ENCODE peak calls at places on chromosome 18, in seven cellular contexts. One of them, this sample, is unnamed.

GRCh38 chr18:24095976-24096375 is 42.9 kb upstream of the CABYR start:
- DNase-seq in NCI-H1105 treated with DMSO at 0.1 percent for 48 hours: no peak
- DNase-seq in hippocampal formation: no peak
- DNase-seq in epithelial cell of esophagus: no peak
- DNase-seq in Daoy: no peak
- DNase-seq in MV-4-11: no peak
- DNase-seq in LoVo: no peak
- DNase-seq in this sample: no peak

GRCh38 chr18:36284268-36284667 is 13.2 kb upstream of the FHOD3 start:
- DNase-seq in LoVo: no peak
- DNase-seq in epithelial cell of esophagus: no peak
- DNase-seq in MV-4-11: no peak
- DNase-seq in NCI-H1105 treated with DMSO at 0.1 percent for 48 hours: no peak
- DNase-seq in hippocampal formation: peak
- DNase-seq in Daoy: no peak
- DNase-seq in this sample: no peak

GRCh38 chr18:12474876-12475275 is 67.1 kb downstream of the PRELID3A start:
- DNase-seq in MV-4-11: peak
- DNase-seq in epithelial cell of esophagus: peak
- DNase-seq in LoVo: no peak
- DNase-seq in hippocampal formation: no peak
- DNase-seq in Daoy: no peak
- DNase-seq in NCI-H1105 treated with DMSO at 0.1 percent for 48 hours: no peak
- DNase-seq in this sample: no peak

GRCh38 chr18:57352761-57353136 is 392 bp downstream of the ST8SIA3 start:
- DNase-seq in NCI-H1105 treated with DMSO at 0.1 percent for 48 hours: no peak
- DNase-seq in LoVo: no peak
- DNase-seq in epithelial cell of esophagus: no peak
- DNase-seq in MV-4-11: no peak
- DNase-seq in hippocampal formation: no peak
- DNase-seq in Daoy: no peak
- DNase-seq in this sample: no peak

GRCh38 chr18:32470136-32470712 is 458 bp downstream of the GAREM1 start:
- DNase-seq in NCI-H1105 treated with DMSO at 0.1 percent for 48 hours: peak
- DNase-seq in LoVo: peak
- DNase-seq in Daoy: peak
- DNase-seq in hippocampal formation: peak
- DNase-seq in MV-4-11: no peak
- DNase-seq in epithelial cell of esophagus: peak
- DNase-seq in this sample: no peak

GRCh38 chr18:79642626-79643025 is 37.0 kb upstream of the CTDP1 start:
- DNase-seq in hippocampal formation: no peak
- DNase-seq in MV-4-11: peak
- DNase-seq in Daoy: no peak
- DNase-seq in epithelial cell of esophagus: peak
- DNase-seq in LoVo: no peak
- DNase-seq in NCI-H1105 treated with DMSO at 0.1 percent for 48 hours: no peak
- DNase-seq in this sample: no peak

GRCh38 chr18:55420977-55421611 is 166.9 kb downstream of the TCF4 start:
- DNase-seq in NCI-H1105 treated with DMSO at 0.1 percent for 48 hours: no peak
- DNase-seq in hippocampal formation: no peak
- DNase-seq in epithelial cell of esophagus: no peak
- DNase-seq in MV-4-11: no peak
- DNase-seq in Daoy: no peak
- DNase-seq in LoVo: no peak
- DNase-seq in this sample: no peak

GRCh38 chr18:7608798-7609197 is 41.7 kb downstream of the PTPRM start:
- DNase-seq in Daoy: no peak
- DNase-seq in NCI-H1105 treated with DMSO at 0.1 percent for 48 hours: no peak
- DNase-seq in MV-4-11: no peak
- DNase-seq in hippocampal formation: no peak
- DNase-seq in epithelial cell of esophagus: no peak
- DNase-seq in LoVo: no peak
- DNase-seq in this sample: no peak

GRCh38 chr18:72208920-72209676 is 335.0 kb downstream of the CBLN2 start:
- DNase-seq in epithelial cell of esophagus: no peak
- DNase-seq in hippocampal formation: no peak
- DNase-seq in NCI-H1105 treated with DMSO at 0.1 percent for 48 hours: no peak
- DNase-seq in Daoy: peak
- DNase-seq in LoVo: no peak
- DNase-seq in MV-4-11: no peak
- DNase-seq in this sample: no peak